ENCODE peak calls at places on chromosomes 2 and 18, in four cellular contexts. One of them, this sample, is unnamed. For H3K9me3, the result is how much of the 10 kb centered on the place peaks cover.

GRCh38 chr2:152718909-152719645 is 657 bp downstream of the ARL6IP6 start:
- DNase-seq in neural progenitor cell: peak
- DNase-seq in CD8-positive, alpha-beta T cell: no peak
- DNase-seq in CD4-positive, alpha-beta memory T cell: no peak
- DNase-seq in this sample: peak

GRCh38 chr18:70384181-70384790 is 95.4 kb downstream of the SOCS6 start:
- DNase-seq in neural progenitor cell: no peak
- DNase-seq in CD8-positive, alpha-beta T cell: no peak
- DNase-seq in CD4-positive, alpha-beta memory T cell: no peak
- DNase-seq in this sample: no peak

GRCh38 chr2:19643117-19643518 is 258.7 kb downstream of the TTC32 start:
- DNase-seq in neural progenitor cell: no peak
- DNase-seq in CD8-positive, alpha-beta T cell: no peak
- DNase-seq in CD4-positive, alpha-beta memory T cell: no peak
- DNase-seq in this sample: no peak

GRCh38 chr2:204072443-204073324 is 136.1 kb downstream of the ICOS start:
- DNase-seq in neural progenitor cell: peak
- DNase-seq in CD8-positive, alpha-beta T cell: peak
- DNase-seq in CD4-positive, alpha-beta memory T cell: no peak
- DNase-seq in this sample: no peak

GRCh38 chr2:70118798-70119454 is 31.6 kb downstream of the PCBP1 start:
- DNase-seq in neural progenitor cell: peak
- DNase-seq in CD8-positive, alpha-beta T cell: no peak
- DNase-seq in CD4-positive, alpha-beta memory T cell: no peak
- DNase-seq in this sample: no peak

GRCh38 chr2:79393806-79394484 is 118.9 kb upstream of the CTNNA2 start:
- DNase-seq in neural progenitor cell: peak
- DNase-seq in CD8-positive, alpha-beta T cell: no peak
- DNase-seq in CD4-positive, alpha-beta memory T cell: no peak
- DNase-seq in this sample: no peak

GRCh38 chr2:201858781-201859180 is 52.4 kb downstream of the CDK15 start:
- DNase-seq in neural progenitor cell: peak
- DNase-seq in CD8-positive, alpha-beta T cell: peak
- DNase-seq in CD4-positive, alpha-beta memory T cell: no peak
- DNase-seq in this sample: no peak

GRCh38 chr2:40165503-40165867 is 286.4 kb downstream of the SLC8A1 start:
- DNase-seq in neural progenitor cell: no peak
- DNase-seq in CD8-positive, alpha-beta T cell: no peak
- DNase-seq in CD4-positive, alpha-beta memory T cell: no peak
- DNase-seq in this sample: no peak

GRCh38 chr2:152513681-152514080 is 178.7 kb downstream of the FMNL2 start:
- DNase-seq in neural progenitor cell: no peak
- DNase-seq in CD8-positive, alpha-beta T cell: no peak
- DNase-seq in CD4-positive, alpha-beta memory T cell: no peak
- DNase-seq in this sample: no peak

GRCh38 chr2:96533292-96534073 is 3.1 kb upstream of the ARID5A start:
- DNase-seq in neural progenitor cell: no peak
- DNase-seq in CD8-positive, alpha-beta T cell: no peak
- DNase-seq in CD4-positive, alpha-beta memory T cell: no peak
- DNase-seq in this sample: peak

GRCh38 chr2:121976912-121977311 is 221.5 kb downstream of the TSN start:
- DNase-seq in neural progenitor cell: no peak
- DNase-seq in CD8-positive, alpha-beta T cell: no peak
- DNase-seq in CD4-positive, alpha-beta memory T cell: no peak
- DNase-seq in this sample: no peak

GRCh38 chr2:180015951-180016709 is 9.0 kb upstream of the CWC22 start:
- DNase-seq in neural progenitor cell: no peak
- DNase-seq in CD8-positive, alpha-beta T cell: no peak
- DNase-seq in CD4-positive, alpha-beta memory T cell: no peak
- DNase-seq in this sample: no peak

GRCh38 chr2:174492963-174493431 is 6.2 kb upstream of the GPR155 start:
- DNase-seq in neural progenitor cell: no peak
- DNase-seq in CD8-positive, alpha-beta T cell: peak
- DNase-seq in CD4-positive, alpha-beta memory T cell: peak
- DNase-seq in this sample: no peak

GRCh38 chr2:172533687-172534086 is 22.2 kb upstream of the PDK1 start:
- DNase-seq in neural progenitor cell: no peak
- DNase-seq in CD8-positive, alpha-beta T cell: no peak
- DNase-seq in CD4-positive, alpha-beta memory T cell: no peak
- DNase-seq in this sample: no peak
- H3K9me3 ChIP-seq in neural progenitor cell: under half
- H3K9me3 ChIP-seq in CD8-positive, alpha-beta T cell: under half
- H3K9me3 ChIP-seq in CD4-positive, alpha-beta memory T cell: under half
- H3K9me3 ChIP-seq in this sample: under half

DNA sequence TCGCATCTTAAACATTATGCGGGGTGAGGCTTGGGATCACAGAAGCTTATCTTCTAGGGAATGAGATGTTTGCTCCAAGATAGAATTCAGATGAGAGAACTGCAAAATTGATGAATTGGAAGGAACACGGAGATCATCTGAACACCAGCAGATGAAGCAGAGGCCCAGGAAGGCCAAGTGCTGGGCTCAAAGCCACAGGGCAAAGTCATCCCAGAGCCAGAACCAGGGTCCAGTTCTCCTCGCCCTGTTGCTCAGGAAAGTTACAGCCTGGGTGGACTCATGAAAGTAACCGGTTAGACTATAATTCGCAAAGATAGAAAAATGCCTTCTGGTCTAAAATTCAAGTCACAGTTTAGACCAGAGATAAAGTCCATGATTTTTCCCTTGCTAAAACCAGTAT is 456.1 kb upstream of the ID2 start:
- DNase-seq in neural progenitor cell: no peak
- DNase-seq in CD8-positive, alpha-beta T cell: no peak
- DNase-seq in CD4-positive, alpha-beta memory T cell: no peak
- DNase-seq in this sample: no peak
- H3K9me3 ChIP-seq in neural progenitor cell: under half
- H3K9me3 ChIP-seq in CD8-positive, alpha-beta T cell: under half
- H3K9me3 ChIP-seq in CD4-positive, alpha-beta memory T cell: under half
- H3K9me3 ChIP-seq in this sample: under half

DNA sequence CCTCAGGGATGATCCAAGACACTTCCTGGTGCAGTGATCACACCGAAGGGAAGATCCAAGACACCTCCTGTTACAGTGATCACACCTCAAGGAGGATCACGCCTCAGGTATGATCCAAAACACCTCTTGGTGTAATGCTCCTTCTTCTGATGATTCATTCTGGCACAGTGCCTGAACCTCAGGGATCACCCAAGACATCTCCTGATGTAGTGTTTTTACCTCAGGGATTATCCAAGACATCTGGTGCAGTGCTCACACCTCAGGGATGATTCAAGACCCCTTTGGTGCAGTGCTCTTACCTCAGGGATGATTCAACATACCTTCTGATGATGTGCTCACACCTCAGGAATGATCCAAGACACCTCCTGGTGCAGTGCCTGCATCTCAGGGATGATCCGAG is 124.4 kb downstream of the ASB1 start:
- DNase-seq in neural progenitor cell: no peak
- DNase-seq in CD8-positive, alpha-beta T cell: no peak
- DNase-seq in CD4-positive, alpha-beta memory T cell: no peak
- DNase-seq in this sample: no peak
- H3K9me3 ChIP-seq in neural progenitor cell: under half
- H3K9me3 ChIP-seq in CD8-positive, alpha-beta T cell: under half
- H3K9me3 ChIP-seq in CD4-positive, alpha-beta memory T cell: under half
- H3K9me3 ChIP-seq in this sample: under half

GRCh38 chr18:6891788-6892187 is 162.3 kb downstream of the ARHGAP28 start:
- DNase-seq in neural progenitor cell: no peak
- DNase-seq in CD8-positive, alpha-beta T cell: no peak
- DNase-seq in CD4-positive, alpha-beta memory T cell: no peak
- DNase-seq in this sample: no peak

GRCh38 chr18:6881034-6881800 is 151.7 kb downstream of the ARHGAP28 start:
- DNase-seq in neural progenitor cell: peak
- DNase-seq in CD8-positive, alpha-beta T cell: no peak
- DNase-seq in CD4-positive, alpha-beta memory T cell: no peak
- DNase-seq in this sample: no peak

GRCh38 chr18:6885992-6886823 is 156.7 kb downstream of the ARHGAP28 start:
- DNase-seq in neural progenitor cell: peak
- DNase-seq in CD8-positive, alpha-beta T cell: no peak
- DNase-seq in CD4-positive, alpha-beta memory T cell: no peak
- DNase-seq in this sample: no peak

GRCh38 chr18:6884944-6885343 is 155.4 kb downstream of the ARHGAP28 start:
- DNase-seq in neural progenitor cell: no peak
- DNase-seq in CD8-positive, alpha-beta T cell: no peak
- DNase-seq in CD4-positive, alpha-beta memory T cell: no peak
- DNase-seq in this sample: no peak

GRCh38 chr18:6886931-6887330 is 157.4 kb downstream of the ARHGAP28 start:
- DNase-seq in neural progenitor cell: no peak
- DNase-seq in CD8-positive, alpha-beta T cell: no peak
- DNase-seq in CD4-positive, alpha-beta memory T cell: no peak
- DNase-seq in this sample: no peak
- H3K9me3 ChIP-seq in neural progenitor cell: under half
- H3K9me3 ChIP-seq in CD8-positive, alpha-beta T cell: under half
- H3K9me3 ChIP-seq in CD4-positive, alpha-beta memory T cell: under half
- H3K9me3 ChIP-seq in this sample: under half

GRCh38 chr2:223467194-223467593 is 135.0 kb downstream of the SCG2 start:
- DNase-seq in neural progenitor cell: no peak
- DNase-seq in CD8-positive, alpha-beta T cell: no peak
- DNase-seq in CD4-positive, alpha-beta memory T cell: no peak
- DNase-seq in this sample: no peak
- H3K9me3 ChIP-seq in neural progenitor cell: under half
- H3K9me3 ChIP-seq in CD8-positive, alpha-beta T cell: under half
- H3K9me3 ChIP-seq in CD4-positive, alpha-beta memory T cell: under half
- H3K9me3 ChIP-seq in this sample: under half

GRCh38 chr18:78994977-78995582 is 15.5 kb downstream of the SALL3 start:
- DNase-seq in neural progenitor cell: no peak
- DNase-seq in CD8-positive, alpha-beta T cell: no peak
- DNase-seq in CD4-positive, alpha-beta memory T cell: no peak
- DNase-seq in this sample: no peak
- H3K9me3 ChIP-seq in neural progenitor cell: under half
- H3K9me3 ChIP-seq in CD8-positive, alpha-beta T cell: under half
- H3K9me3 ChIP-seq in CD4-positive, alpha-beta memory T cell: under half
- H3K9me3 ChIP-seq in this sample: under half

This sample was measured in tibial artery.